ENCODE peak calls at places on chromosomes 4 and X, in nine cellular contexts. E, Q, V, U, J, W, A, I and T are unnamed samples.

GRCh38 chr4:133969202-133969873 is 232.3 kb downstream of the PABPC4L start:
- DNase-seq in E (peak; percentile 9), Q (no peak), V (no peak), U (peak; percentile 75), J (peak; percentile 86), W (peak; percentile 25), A (no peak), I (peak; percentile 80), T (no peak)

GRCh38 chrX:11381464-11381863 is 88.3 kb downstream of the AMELX start:
- DNase-seq in E (peak; percentile 38), Q (peak; percentile 54), V (peak; percentile 44), U (peak; percentile 74), J (peak; percentile 8), W (peak; percentile 40), A (peak; percentile 77), I (peak; percentile 45), T (peak; percentile 82)

GRCh38 chrX:151743651-151744470 is 9.3 kb downstream of the CNGA2 start:
- DNase-seq in E (no peak), Q (no peak), V (no peak), U (no peak), J (no peak), W (no peak), A (no peak), I (no peak), T (no peak)

GRCh38 chr4:119300388-119301131 is 21.4 kb downstream of the FABP2 start:
- DNase-seq in E (peak; percentile 98), Q (peak; percentile 93), V (peak; percentile 94), U (peak; percentile 89), J (peak; percentile 91), W (peak; percentile 97), A (peak; percentile 93), I (peak; percentile 90), T (peak; percentile 96)

GRCh38 chr4:158649111-158649680 is 22.5 kb downstream of the C4orf46 start:
- DNase-seq in E (no peak), Q (no peak), V (no peak), U (no peak), J (no peak), W (no peak), A (no peak), I (no peak), T (no peak)

GRCh38 chr4:30821891-30822612 is 101.9 kb downstream of the PCDH7 start:
- DNase-seq in E (peak; percentile 8), Q (no peak), V (no peak), U (peak; percentile 7), J (no peak), W (no peak), A (peak; percentile 19), I (peak; percentile 96), T (no peak)

GRCh38 chrX:6159468-6159867 is 69.2 kb downstream of the NLGN4X start:
- DNase-seq in E (no peak), Q (no peak), V (no peak), U (no peak), J (no peak), W (no peak), A (no peak), I (peak; percentile 5), T (no peak)

GRCh38 chr4:54063737-54064316 is 578 bp downstream of the CHIC2 start:
- DNase-seq in E (peak; percentile 34), Q (peak; percentile 48), V (peak; percentile 39), U (peak; percentile 57), J (peak; percentile 33), W (peak; percentile 31), A (peak; percentile 27), I (peak; percentile 36), T (peak; percentile 80)

GRCh38 chrX:71565634-71566033 is 12.6 kb upstream of the GCNA start:
- DNase-seq in E (no peak), Q (no peak), V (no peak), U (peak; percentile 12), J (no peak), W (no peak), A (no peak), I (no peak), T (no peak)

GRCh38 chrX:46837543-46838481 is 969 bp downstream of the RP2 start:
- DNase-seq in E (peak; percentile 59), Q (peak; percentile 26), V (no peak), U (peak; percentile 43), J (no peak), W (peak; percentile 40), A (peak; percentile 55), I (peak; percentile 42), T (peak; percentile 60)

GRCh38 chrX:119659522-119659921 is 33.4 kb downstream of the SEPTIN6 start:
- DNase-seq in E (no peak), Q (no peak), V (no peak), U (no peak), J (no peak), W (no peak), A (no peak), I (no peak), T (no peak)

GRCh38 chr4:17055788-17056187 is 157.3 kb upstream of the LDB2 start:
- DNase-seq in E (no peak), Q (no peak), V (no peak), U (peak; percentile 14), J (no peak), W (no peak), A (no peak), I (peak; percentile 90), T (no peak)

GRCh38 chr4:157459789-157460188 is 239.3 kb downstream of the GRIA2 start:
- DNase-seq in E (peak; percentile 82), Q (no peak), V (peak; percentile 70), U (no peak), J (no peak), W (no peak), A (no peak), I (no peak), T (no peak)

GRCh38 chr4:152273343-152273742 is 262.5 kb downstream of the FBXW7 start:
- DNase-seq in E (peak; percentile 73), Q (no peak), V (no peak), U (no peak), J (no peak), W (no peak), A (peak; percentile 60), I (no peak), T (no peak)

GRCh38 chr4:77801260-77801608 is 17.9 kb downstream of the CNOT6L start:
- DNase-seq in E (no peak), Q (peak; percentile 26), V (no peak), U (no peak), J (no peak), W (no peak), A (no peak), I (no peak), T (no peak)

GRCh38 chrX:105101378-105101777 is 119.1 kb downstream of the TEX13A start:
- DNase-seq in E (no peak), Q (no peak), V (no peak), U (no peak), J (no peak), W (no peak), A (no peak), I (no peak), T (no peak)

GRCh38 chr4:48340276-48340904 is 939 bp upstream of the SLAIN2 start:
- DNase-seq in E (peak; percentile 54), Q (peak; percentile 50), V (peak; percentile 67), U (no peak), J (no peak), W (no peak), A (peak; percentile 57), I (peak; percentile 81), T (peak; percentile 53)

GRCh38 chr4:151885123-151885522 is 124.3 kb upstream of the GATB start:
- DNase-seq in E (no peak), Q (no peak), V (no peak), U (no peak), J (no peak), W (no peak), A (no peak), I (no peak), T (no peak)

GRCh38 chr4:1780435-1780834 is 12.7 kb upstream of the FGFR3 start:
- DNase-seq in E (no peak), Q (no peak), V (no peak), U (no peak), J (no peak), W (no peak), A (no peak), I (no peak), T (no peak)

GRCh38 chr4:122827258-122827887 is 742 bp downstream of the FGF2 start:
- DNase-seq in E (peak; percentile 42), Q (peak; percentile 1), V (peak; percentile 57), U (peak; percentile 55), J (no peak), W (peak; percentile 87), A (peak; percentile 33), I (peak; percentile 40), T (peak; percentile 52)

GRCh38 chrX:55907968-55908607 is 190.5 kb downstream of the RRAGB start:
- DNase-seq in E (peak; percentile 33), Q (no peak), V (peak; percentile 81), U (peak; percentile 6), J (no peak), W (peak; percentile 65), A (peak; percentile 77), I (peak; percentile 7), T (peak; percentile 75)

GRCh38 chrX:133546441-133546840 is 131.2 kb upstream of the GPC4 start:
- DNase-seq in E (no peak), Q (no peak), V (no peak), U (no peak), J (no peak), W (no peak), A (no peak), I (no peak), T (no peak)

GRCh38 chr4:109184421-109184956 is 118.0 kb downstream of the COL25A1 start:
- DNase-seq in E (no peak), Q (no peak), V (no peak), U (peak; percentile 78), J (no peak), W (no peak), A (no peak), I (peak; percentile 47), T (no peak)
- H4K20me1 ChIP-seq in E (no peaks in the 10 kb centered on the region), Q (no peaks in the 10 kb centered on the region), V (no peaks in the 10 kb centered on the region), U (no peaks in the 10 kb centered on the region), J (no peaks in the 10 kb centered on the region), W (no peaks in the 10 kb centered on the region), A (no peaks in the 10 kb centered on the region), I (no peaks in the 10 kb centered on the region), T (no peaks in the 10 kb centered on the region)

DNA sequence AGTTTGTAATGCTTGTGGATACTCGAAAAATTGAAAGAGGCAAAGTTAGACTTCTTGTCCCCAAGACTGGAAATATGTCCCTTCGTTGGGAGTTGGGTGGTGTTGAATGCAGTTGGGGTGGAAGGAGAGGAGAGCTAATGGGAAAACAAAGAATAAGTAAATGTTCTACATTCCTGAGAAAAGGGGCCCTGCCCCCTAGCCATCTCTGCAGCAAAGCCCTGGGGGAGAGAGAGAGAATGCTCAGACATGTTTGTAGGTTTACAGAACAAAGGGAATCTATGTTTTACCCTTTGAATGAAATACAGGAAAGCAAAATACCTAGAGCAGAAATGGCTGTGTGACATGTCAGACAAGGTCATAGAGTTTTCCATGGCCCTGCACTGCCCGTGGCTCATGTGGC is 88.1 kb downstream of the RASL11B start:
- DNase-seq in E (peak; percentile 2), Q (no peak), V (no peak), U (no peak), J (no peak), W (no peak), A (no peak), I (no peak), T (no peak)
- H2AFZ ChIP-seq in E (peak overlapping the region; percentile 10), Q (no peak overlapping the region), V (no peak overlapping the region), U (no peak overlapping the region), J (no peak overlapping the region), W (no peak overlapping the region), A (no peak overlapping the region), I (no peak overlapping the region), T (no peak overlapping the region)

GRCh38 chrX:2485460-2485753 is 15.4 kb downstream of the DHRSX start:
- DNase-seq in E (no peak), Q (no peak), V (no peak), U (no peak), J (no peak), W (no peak), A (no peak), I (no peak), T (no peak)
- H4K20me1 ChIP-seq in E (no peaks in the 10 kb centered on the region), Q (no peaks in the 10 kb centered on the region), V (peaks cover 3% of the 10 kb centered on the region), U (peaks cover 2% of the 10 kb centered on the region), J (peaks cover 44% of the 10 kb centered on the region), W (no peaks in the 10 kb centered on the region), A (no peaks in the 10 kb centered on the region), I (no peaks in the 10 kb centered on the region), T (no peaks in the 10 kb centered on the region)

GRCh38 chrX:13649823-13650222 is 3.1 kb upstream of the TCEANC start:
- DNase-seq in E (no peak), Q (no peak), V (no peak), U (no peak), J (no peak), W (no peak), A (no peak), I (peak; percentile 74), T (no peak)
- H2AFZ ChIP-seq in E (no peak overlapping the region), Q (no peak overlapping the region), V (no peak overlapping the region), U (no peak overlapping the region), J (no peak overlapping the region), W (no peak overlapping the region), A (no peak overlapping the region), I (no peak overlapping the region), T (no peak overlapping the region)